ENCODE peak calls at places on chromosomes 3 and 15, in seven cellular contexts. One of them, this sample, is unnamed.
A peak's percentile ranks its signal among the peaks of the same experiment; 100 is the strongest.

GRCh38 chr3:171733561-171733960 is 76.7 kb downstream of the PLD1 start:
- DNase-seq in HCT116: no peak
- DNase-seq in H1: no peak
- DNase-seq in IMR-90: no peak
- DNase-seq in K562: no peak
- DNase-seq in HepG2: no peak
- DNase-seq in GM12878: no peak
- DNase-seq in this sample: no peak

GRCh38 chr15:90106522-90107117 is 4.4 kb upstream of the IDH2 start:
- DNase-seq in K562: no peak
- DNase-seq in H1: no peak
- DNase-seq in IMR-90: peak; percentile 45
- DNase-seq in HCT116: no peak
- DNase-seq in HepG2: no peak
- DNase-seq in GM12878: no peak
- DNase-seq in this sample: peak; percentile 61

GRCh38 chr3:175002732-175003143 is 143.6 kb downstream of the NAALADL2 start:
- DNase-seq in GM12878: no peak
- DNase-seq in K562: no peak
- DNase-seq in HCT116: no peak
- DNase-seq in IMR-90: peak; percentile 99
- DNase-seq in H1: no peak
- DNase-seq in HepG2: no peak
- DNase-seq in this sample: no peak

GRCh38 chr3:88334187-88334868 is 184.6 kb downstream of the C3orf38 start:
- DNase-seq in H1: no peak
- DNase-seq in HepG2: no peak
- DNase-seq in HCT116: no peak
- DNase-seq in GM12878: no peak
- DNase-seq in K562: no peak
- DNase-seq in IMR-90: no peak
- DNase-seq in this sample: no peak

GRCh38 chr3:15384510-15385237 is 42.7 kb downstream of the METTL6 start:
- DNase-seq in K562: no peak
- DNase-seq in H1: no peak
- DNase-seq in HCT116: no peak
- DNase-seq in HepG2: no peak
- DNase-seq in GM12878: peak; percentile 84
- DNase-seq in IMR-90: no peak
- DNase-seq in this sample: no peak

GRCh38 chr3:8324727-8325126 is 176.9 kb upstream of the LMCD1 start:
- DNase-seq in HCT116: peak; percentile 40
- DNase-seq in H1: peak; percentile 68
- DNase-seq in HepG2: peak; percentile 27
- DNase-seq in IMR-90: peak; percentile 27
- DNase-seq in GM12878: no peak
- DNase-seq in K562: no peak
- DNase-seq in this sample: peak; percentile 55

GRCh38 chr15:55916666-55917409 is 76.6 kb downstream of the NEDD4 start:
- DNase-seq in IMR-90: peak; percentile 91
- DNase-seq in HepG2: no peak
- DNase-seq in K562: no peak
- DNase-seq in H1: no peak
- DNase-seq in HCT116: no peak
- DNase-seq in GM12878: no peak
- DNase-seq in this sample: no peak

GRCh38 chr3:20326537-20326936 is 140.5 kb upstream of the SGO1 start:
- DNase-seq in IMR-90: no peak
- DNase-seq in HepG2: no peak
- DNase-seq in H1: no peak
- DNase-seq in GM12878: no peak
- DNase-seq in K562: no peak
- DNase-seq in HCT116: no peak
- DNase-seq in this sample: no peak

GRCh38 chr3:130894130-130894872 is 417 bp downstream of the ATP2C1 start:
- DNase-seq in HepG2: peak; percentile 2
- DNase-seq in K562: peak; percentile 49
- DNase-seq in HCT116: no peak
- DNase-seq in H1: no peak
- DNase-seq in GM12878: no peak
- DNase-seq in IMR-90: no peak
- DNase-seq in this sample: peak; percentile 4

GRCh38 chr3:179410317-179410716 is 41.0 kb downstream of the GNB4 start:
- DNase-seq in HepG2: no peak
- DNase-seq in H1: no peak
- DNase-seq in IMR-90: peak; percentile 37
- DNase-seq in GM12878: no peak
- DNase-seq in K562: no peak
- DNase-seq in HCT116: no peak
- DNase-seq in this sample: no peak

GRCh38 chr3:162670181-162670580 is 1173.6 kb downstream of the OTOL1 start:
- DNase-seq in HCT116: no peak
- DNase-seq in K562: no peak
- DNase-seq in H1: no peak
- DNase-seq in IMR-90: no peak
- DNase-seq in HepG2: no peak
- DNase-seq in GM12878: no peak
- DNase-seq in this sample: no peak

GRCh38 chr3:194220776-194221735 is 85.1 kb downstream of the HES1 start:
- DNase-seq in HCT116: no peak
- DNase-seq in GM12878: no peak
- DNase-seq in H1: no peak
- DNase-seq in K562: no peak
- DNase-seq in IMR-90: no peak
- DNase-seq in HepG2: no peak
- DNase-seq in this sample: no peak

GRCh38 chr3:194223951-194224350 is 88.0 kb downstream of the HES1 start:
- DNase-seq in H1: no peak
- DNase-seq in GM12878: no peak
- DNase-seq in K562: no peak
- DNase-seq in HepG2: no peak
- DNase-seq in IMR-90: no peak
- DNase-seq in HCT116: no peak
- DNase-seq in this sample: no peak

GRCh38 chr3:194225988-194226663 is 90.2 kb downstream of the HES1 start:
- DNase-seq in K562: no peak
- DNase-seq in IMR-90: no peak
- DNase-seq in H1: no peak
- DNase-seq in HepG2: no peak
- DNase-seq in HCT116: no peak
- DNase-seq in GM12878: no peak
- DNase-seq in this sample: no peak

GRCh38 chr3:194224937-194225422 is 89.0 kb downstream of the HES1 start:
- DNase-seq in H1: peak; percentile 54
- DNase-seq in HepG2: no peak
- DNase-seq in IMR-90: no peak
- DNase-seq in GM12878: no peak
- DNase-seq in K562: no peak
- DNase-seq in HCT116: no peak
- DNase-seq in this sample: no peak

DNA sequence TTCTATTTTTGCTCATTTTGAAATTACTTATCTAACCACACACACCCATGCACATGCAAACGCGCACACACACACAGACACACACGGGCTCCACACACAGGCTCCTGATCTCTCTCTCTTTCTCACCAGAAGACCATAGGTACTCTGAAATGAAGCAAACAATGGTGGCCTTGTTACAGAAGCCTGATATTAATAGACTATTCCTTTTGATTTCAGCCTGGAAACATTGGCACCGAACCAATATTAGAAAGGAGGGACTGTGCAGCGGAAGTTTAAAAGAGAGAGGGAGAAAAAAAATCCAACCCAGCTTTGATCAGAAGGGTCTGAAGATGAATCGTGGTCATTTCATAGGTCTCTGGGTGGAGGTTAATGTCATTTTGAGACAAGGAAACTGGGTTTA is 88.6 kb downstream of the HES1 start:
- DNase-seq in K562: no peak
- DNase-seq in HepG2: no peak
- DNase-seq in IMR-90: no peak
- DNase-seq in HCT116: peak; percentile 13
- DNase-seq in H1: no peak
- DNase-seq in GM12878: no peak
- DNase-seq in this sample: no peak
- TF ChIP-seq CEBPB in K562: no peak
- TF ChIP-seq CEBPB in HepG2: no peak
- TF ChIP-seq CEBPB in IMR-90: no peak
- TF ChIP-seq CEBPB in HCT116: no peak
- TF ChIP-seq CEBPB in H1: no peak
- TF ChIP-seq CEBPB in GM12878: no peak
- TF ChIP-seq CEBPB in this sample: no peak

GRCh38 chr15:41933771-41934170 is 38.6 kb downstream of the EHD4 start:
- DNase-seq in K562: no peak
- DNase-seq in GM12878: no peak
- DNase-seq in HCT116: peak; percentile 61
- DNase-seq in HepG2: no peak
- DNase-seq in IMR-90: peak; percentile 41
- DNase-seq in H1: no peak
- DNase-seq in this sample: no peak
- TF ChIP-seq CEBPB in K562: no peak
- TF ChIP-seq CEBPB in GM12878: no peak
- TF ChIP-seq CEBPB in HCT116: no peak
- TF ChIP-seq CEBPB in HepG2: no peak
- TF ChIP-seq CEBPB in IMR-90: no peak
- TF ChIP-seq CEBPB in H1: no peak
- TF ChIP-seq CEBPB in this sample: no peak

GRCh38 chr3:197542741-197543454 is 12.9 kb downstream of the BDH1 start:
- DNase-seq in HCT116: no peak
- DNase-seq in GM12878: no peak
- DNase-seq in H1: no peak
- DNase-seq in IMR-90: no peak
- DNase-seq in HepG2: no peak
- DNase-seq in K562: no peak
- DNase-seq in this sample: no peak
- TF ChIP-seq CEBPB in HCT116: no peak
- TF ChIP-seq CEBPB in GM12878: no peak
- TF ChIP-seq CEBPB in H1: no peak
- TF ChIP-seq CEBPB in IMR-90: no peak
- TF ChIP-seq CEBPB in HepG2: no peak
- TF ChIP-seq CEBPB in K562: no peak
- TF ChIP-seq CEBPB in this sample: no peak

DNA sequence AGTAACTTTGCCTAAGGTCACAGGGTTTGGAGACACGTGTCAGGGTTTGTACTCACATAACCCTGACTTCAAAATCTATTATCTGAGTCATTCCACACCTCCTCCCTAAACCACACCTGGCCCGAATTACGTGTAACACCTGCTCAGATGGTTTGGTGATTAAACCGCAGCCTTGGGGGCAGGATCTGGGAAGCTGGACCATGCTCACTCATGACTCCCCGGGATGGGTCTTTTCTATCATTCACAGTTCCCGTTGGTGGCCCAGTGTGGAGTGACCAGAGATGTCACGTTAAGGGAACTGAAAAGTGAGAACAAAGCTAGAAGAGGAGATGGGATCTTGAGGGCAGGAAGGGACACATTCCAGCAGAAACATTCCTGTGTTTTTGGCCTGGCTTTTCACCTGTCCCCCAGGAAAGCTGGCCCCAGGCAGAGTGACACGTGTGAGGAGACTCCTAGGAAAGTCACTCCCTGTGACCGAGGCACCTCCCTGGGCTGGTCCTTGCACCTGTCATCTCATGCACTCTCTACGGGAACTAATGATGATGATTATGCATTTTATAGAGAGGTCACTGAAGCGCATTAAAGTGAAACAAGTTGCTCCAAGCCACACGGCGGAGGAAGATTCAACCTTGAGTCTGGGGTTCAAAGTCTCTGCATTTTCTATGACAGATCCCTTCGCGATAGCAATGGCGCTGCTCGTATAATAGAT is 75.5 kb upstream of the POMGNT2 start:
- DNase-seq in HCT116: no peak
- DNase-seq in K562: no peak
- DNase-seq in HepG2: no peak
- DNase-seq in IMR-90: no peak
- DNase-seq in GM12878: peak; percentile 37
- DNase-seq in H1: no peak
- DNase-seq in this sample: no peak
- TF ChIP-seq CEBPB in HCT116: no peak
- TF ChIP-seq CEBPB in K562: no peak
- TF ChIP-seq CEBPB in HepG2: no peak
- TF ChIP-seq CEBPB in IMR-90: no peak
- TF ChIP-seq CEBPB in GM12878: no peak
- TF ChIP-seq CEBPB in H1: no peak
- TF ChIP-seq CEBPB in this sample: no peak

DNA sequence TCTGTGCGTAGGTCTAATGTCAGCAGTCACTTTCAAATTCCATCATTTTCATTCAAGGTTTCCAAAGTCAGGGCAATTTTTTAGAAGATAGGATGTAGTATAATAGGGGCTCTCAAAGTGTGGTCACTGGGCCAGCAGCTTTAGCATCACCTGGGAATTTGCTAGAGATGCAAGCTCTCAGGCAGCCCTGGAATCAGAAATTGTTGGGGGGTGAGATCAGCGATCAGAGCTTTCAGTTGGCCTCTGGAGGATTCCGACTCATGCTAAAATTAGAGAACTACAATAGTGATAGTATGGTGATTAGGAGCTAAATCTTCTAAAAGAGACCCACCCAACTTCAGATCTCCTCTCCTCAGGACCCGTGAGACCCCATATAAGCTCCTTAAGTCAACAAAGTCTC is 2.4 kb upstream of the FRMD4B start:
- DNase-seq in K562: no peak
- DNase-seq in H1: no peak
- DNase-seq in IMR-90: no peak
- DNase-seq in GM12878: no peak
- DNase-seq in HCT116: no peak
- DNase-seq in HepG2: no peak
- DNase-seq in this sample: no peak
- TF ChIP-seq CEBPB in K562: no peak
- TF ChIP-seq CEBPB in H1: no peak
- TF ChIP-seq CEBPB in IMR-90: no peak
- TF ChIP-seq CEBPB in GM12878: no peak
- TF ChIP-seq CEBPB in HCT116: no peak
- TF ChIP-seq CEBPB in HepG2: no peak
- TF ChIP-seq CEBPB in this sample: no peak

DNA sequence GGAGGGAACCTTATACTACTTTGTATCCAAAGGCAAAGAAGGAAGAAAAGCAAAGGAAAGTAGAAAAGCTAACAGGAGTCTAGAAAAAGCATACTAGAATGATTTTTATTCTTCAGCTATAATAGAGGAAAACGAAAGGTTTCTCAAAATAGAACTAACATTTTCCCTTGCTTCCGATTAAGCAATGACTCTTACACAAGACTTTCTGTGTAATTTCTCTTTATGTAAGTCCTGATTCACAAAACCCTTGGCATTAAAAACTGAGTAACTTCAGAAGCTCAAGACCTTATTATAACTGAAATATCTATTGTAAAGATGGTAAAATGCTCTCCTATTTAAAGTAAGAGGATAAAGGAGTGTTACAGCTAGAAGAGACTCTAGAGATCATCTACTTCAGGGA is 97.4 kb downstream of the DTWD1 start:
- DNase-seq in HepG2: no peak
- DNase-seq in GM12878: no peak
- DNase-seq in H1: no peak
- DNase-seq in IMR-90: peak; percentile 69
- DNase-seq in K562: no peak
- DNase-seq in HCT116: no peak
- DNase-seq in this sample: no peak
- TF ChIP-seq CEBPB in HepG2: no peak
- TF ChIP-seq CEBPB in GM12878: no peak
- TF ChIP-seq CEBPB in H1: no peak
- TF ChIP-seq CEBPB in IMR-90: peak; percentile 90
- TF ChIP-seq CEBPB in K562: no peak
- TF ChIP-seq CEBPB in HCT116: no peak
- TF ChIP-seq CEBPB in this sample: peak; percentile 7